ENCODE peak calls at places on chromosome 3, in six cellular contexts. M is IMR-90, C is H1, L is trophoblast cell, A is neuronal stem cell, U is mesenchymal stem cell. O is an unnamed sample.

GRCh38 chr3:180246688-180247195 is 210.0 kb upstream of the PEX5L start:
- DNase-seq in M (no peak), L (no peak), C (no peak), A (no peak), U (no peak), O (no peak)

GRCh38 chr3:35653347-35653746 is 14.0 kb downstream of the ARPP21 start:
- DNase-seq in M (no peak), A (no peak), U (no peak), C (no peak), L (no peak), O (no peak)

GRCh38 chr3:128491071-128491899 is 1.7 kb downstream of the GATA2 start:
- DNase-seq in L (no peak), U (no peak), M (no peak), A (no peak), C (no peak), O (peak; percentile 47)

GRCh38 chr3:44805960-44806359 is 44.4 kb downstream of the KIF15 start:
- DNase-seq in L (no peak), M (no peak), C (no peak), A (no peak), U (no peak), O (no peak)

GRCh38 chr3:71658131-71658530 is 67.1 kb downstream of the EIF4E3 start:
- DNase-seq in C (no peak), A (no peak), L (no peak), U (no peak), M (peak; percentile 26), O (no peak)

GRCh38 chr3:123640311-123641083 is 55.6 kb upstream of the HACD2 start:
- DNase-seq in C (no peak), A (no peak), U (peak; percentile 57), L (no peak), M (no peak), O (no peak)

GRCh38 chr3:78116874-78117273 is 1077.0 kb downstream of the ROBO2 start:
- DNase-seq in L (no peak), C (no peak), A (no peak), M (no peak), U (peak; percentile 81), O (no peak)

GRCh38 chr3:15936347-15936746 is 138.6 kb upstream of the ANKRD28 start:
- DNase-seq in M (peak; percentile 9), A (no peak), C (no peak), L (no peak), U (no peak), O (no peak)

GRCh38 chr3:30695302-30696061 is 89.1 kb downstream of the TGFBR2 start:
- DNase-seq in L (no peak), A (no peak), C (no peak), U (no peak), M (no peak), O (peak; percentile 44)

GRCh38 chr3:127678315-127678599 is 5.5 kb downstream of the ABTB1 start:
- DNase-seq in C (no peak), L (no peak), A (no peak), U (no peak), M (no peak), O (peak; percentile 12)

GRCh38 chr3:58668247-58668646 is 1.7 kb upstream of the FAM3D start:
- DNase-seq in C (no peak), U (no peak), A (no peak), M (no peak), L (no peak), O (no peak)

GRCh38 chr3:30480587-30480986 is 125.8 kb upstream of the TGFBR2 start:
- DNase-seq in C (no peak), M (no peak), A (no peak), L (no peak), U (no peak), O (no peak)

GRCh38 chr3:160756907-160757623 is 1.0 kb downstream of the PPM1L start:
- DNase-seq in L (no peak), C (no peak), U (no peak), A (peak; percentile 24), M (no peak), O (peak; percentile 63)

GRCh38 chr3:170721563-170721962 is 135.7 kb upstream of the SLC7A14 start:
- DNase-seq in C (no peak), L (peak; percentile 51), U (no peak), M (no peak), A (no peak), O (no peak)

GRCh38 chr3:127543441-127543840 is 47.1 kb downstream of the TPRA1 start:
- DNase-seq in A (no peak), C (no peak), M (no peak), L (no peak), U (no peak), O (no peak)

GRCh38 chr3:141302364-141303141 is 65.8 kb upstream of the ZBTB38 start:
- DNase-seq in A (no peak), U (peak; percentile 79), M (peak; percentile 75), L (peak; percentile 37), C (no peak), O (no peak)

GRCh38 chr3:136819784-136820640 is 1.1 kb downstream of the SLC35G2 start:
- DNase-seq in A (peak; percentile 27), M (peak; percentile 69), C (no peak), L (peak; percentile 54), U (peak; percentile 79), O (peak; percentile 80)

GRCh38 chr3:184175506-184175905 is 851 bp downstream of the AP2M1 start:
- DNase-seq in C (no peak), M (no peak), A (no peak), U (peak; percentile 4), L (peak; percentile 32), O (no peak)

GRCh38 chr3:127103116-127103515 is 89.8 kb upstream of the PRR23E start:
- DNase-seq in L (no peak), C (no peak), M (no peak), A (no peak), U (no peak), O (no peak)

GRCh38 chr3:68876112-68876713 is 56.1 kb downstream of the TAFA4 start:
- DNase-seq in M (peak; percentile 74), C (peak; percentile 21), U (peak; percentile 70), L (peak; percentile 91), A (peak; percentile 63), O (no peak)

GRCh38 chr3:126908752-126909275 is 74.1 kb upstream of the PLXNA1 start:
- DNase-seq in M (no peak), A (no peak), L (peak; percentile 58), U (peak; percentile 53), C (no peak), O (no peak)

GRCh38 chr3:185205865-185206264 is 48.0 kb downstream of the EHHADH start:
- DNase-seq in A (no peak), M (no peak), U (peak; percentile 10), C (no peak), L (no peak), O (no peak)

GRCh38 chr3:42659451-42660130 is 6.1 kb downstream of the ZBTB47 start:
- DNase-seq in C (no peak), L (no peak), M (no peak), A (no peak), U (no peak), O (peak; percentile 29)

GRCh38 chr3:42661593-42662022 is 8.1 kb downstream of the ZBTB47 start:
- DNase-seq in U (no peak), A (no peak), M (no peak), C (no peak), L (no peak), O (no peak)

GRCh38 chr3:42658771-42659390 is 5.4 kb downstream of the ZBTB47 start:
- DNase-seq in U (no peak), M (no peak), C (no peak), L (no peak), A (no peak), O (no peak)

GRCh38 chr3:42660898-42661297 is 7.4 kb downstream of the ZBTB47 start:
- DNase-seq in L (no peak), A (no peak), C (no peak), U (no peak), M (no peak), O (peak; percentile 53)

DNA sequence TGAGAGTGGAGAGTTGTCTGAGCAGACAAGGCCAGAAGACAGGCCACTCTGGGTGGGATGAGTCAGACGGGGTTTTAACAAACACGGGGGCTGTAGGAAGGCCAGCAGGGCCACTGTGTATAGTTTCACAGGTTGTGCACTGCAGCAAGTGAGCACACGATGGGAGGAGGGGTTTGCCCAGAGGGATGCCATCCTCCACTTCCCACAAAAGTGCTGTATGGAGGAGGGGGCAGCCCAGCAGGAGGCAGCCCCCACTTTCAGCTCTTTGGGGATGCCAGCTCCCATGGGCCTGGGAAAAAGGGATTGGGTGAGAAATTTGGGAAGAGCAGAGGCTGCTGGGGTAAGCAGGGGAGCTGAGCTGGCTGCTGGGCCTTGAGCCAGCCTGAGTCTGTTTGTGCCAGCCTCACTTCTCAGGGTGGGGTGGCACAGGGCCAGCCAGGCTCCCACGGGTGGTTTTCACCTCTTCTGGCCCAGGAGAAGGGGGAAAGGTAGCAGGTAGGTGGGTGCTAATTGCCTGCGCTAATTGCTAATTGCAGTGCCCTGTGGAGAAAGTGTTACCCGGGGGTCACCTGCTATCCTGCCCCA is 6.7 kb downstream of the ZBTB47 start:
- DNase-seq in U (peak; percentile 34), L (no peak), M (peak; percentile 55), C (no peak), A (no peak), O (no peak)
- H4K91ac ChIP-seq in U (no peak overlapping the region), L (no peak overlapping the region), M (no peak overlapping the region), C (no peak overlapping the region), A (no peak overlapping the region), O (no peak overlapping the region)

DNA sequence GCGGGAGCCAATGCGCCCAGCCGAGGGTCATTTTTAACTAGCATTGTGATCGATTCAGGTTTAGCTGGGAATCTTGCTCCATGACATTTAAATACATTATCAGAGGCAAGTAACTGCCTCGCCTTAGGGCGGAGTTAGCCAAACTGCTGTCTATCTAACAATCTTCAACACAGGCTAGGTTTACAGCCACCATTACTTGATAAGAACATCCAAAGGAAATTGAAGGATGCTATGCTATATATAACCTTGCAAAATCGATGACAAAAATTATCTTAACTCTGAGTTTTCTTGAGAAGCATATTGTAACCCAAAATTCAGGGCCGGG is 1.4 kb downstream of the TFRC start:
- DNase-seq in A (no peak), L (no peak), M (no peak), U (no peak), C (no peak), O (no peak)
- H4K91ac ChIP-seq in A (no peak overlapping the region), L (no peak overlapping the region), M (no peak overlapping the region), U (no peak overlapping the region), C (no peak overlapping the region), O (no peak overlapping the region)

DNA sequence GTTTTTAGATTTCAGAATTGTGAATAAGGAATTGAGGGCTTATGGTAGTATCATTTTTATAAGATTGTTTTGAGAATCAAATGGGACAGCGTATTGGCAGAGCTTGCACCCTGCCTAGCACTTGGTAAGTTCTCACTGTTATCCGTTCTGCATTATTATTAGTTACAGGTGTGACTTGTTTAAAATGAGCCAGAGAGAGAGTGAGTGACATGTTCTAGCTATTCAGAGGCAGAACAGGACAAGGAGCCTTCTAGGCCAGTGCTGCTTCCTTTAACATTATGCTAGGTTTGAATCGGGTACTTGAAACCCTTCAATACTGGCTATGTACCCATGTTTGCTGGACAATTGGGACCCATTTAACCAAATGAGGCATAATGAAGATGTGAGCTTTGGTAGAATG is 133.7 kb downstream of the FILIP1L start:
- DNase-seq in L (no peak), A (no peak), M (no peak), U (no peak), C (no peak), O (no peak)
- H4K91ac ChIP-seq in L (no peak overlapping the region), A (no peak overlapping the region), M (no peak overlapping the region), U (no peak overlapping the region), C (no peak overlapping the region), O (no peak overlapping the region)

GRCh38 chr3:67106874-67107273 is 108.8 kb downstream of the KBTBD8 start:
- DNase-seq in L (no peak), A (no peak), C (no peak), M (no peak), U (no peak), O (no peak)
- H4K91ac ChIP-seq in L (no peak overlapping the region), A (no peak overlapping the region), C (no peak overlapping the region), M (no peak overlapping the region), U (no peak overlapping the region), O (no peak overlapping the region)

O was measured in H9.